ENCODE peak calls at places on chromosomes 1 and 21, in seven cellular contexts. C is T-cell; J is cardiac fibroblast; B is activated CD4-positive, CD25-positive, alpha-beta regulatory T cell; L is HFFc6; U is stimulated activated CD4-positive, alpha-beta T cell treated with anti-CD3 and anti-CD28 coated beads, Interleukin-1b, Interleukin-23, amount 100 ng/mL, for 48 hours; F is stimulated activated CD8-positive, alpha-beta memory T cell treated with anti-CD3 and anti-CD28 coated beads, Interleukin-4, amount 100 ng/mL, for 1 hour. N is an unnamed sample.

GRCh38 chr1:231420959-231421615 is 1.0 kb downstream of the EGLN1 start:
- DNase-seq in C (peak), U (peak), F (no peak), J (peak), L (peak), B (peak), N (peak)

GRCh38 chr1:115330480-115331013 is 7.5 kb downstream of the NGF start:
- DNase-seq in B (no peak), C (no peak), L (peak), U (no peak), F (no peak), J (peak), N (no peak)

GRCh38 chr21:18369115-18369514 is 34.5 kb downstream of the TMPRSS15 start:
- DNase-seq in F (no peak), U (no peak), L (no peak), B (no peak), C (no peak), J (no peak), N (peak)

GRCh38 chr1:160129966-160130365 is 14.4 kb downstream of the ATP1A2 start:
- DNase-seq in L (no peak), B (no peak), C (no peak), F (no peak), J (no peak), U (no peak), N (no peak)

GRCh38 chr1:168379110-168379860 is 98.6 kb downstream of the TBX19 start:
- DNase-seq in C (no peak), B (no peak), U (no peak), F (no peak), L (no peak), J (peak), N (no peak)

GRCh38 chr21:33265664-33266049 is 510 bp upstream of the IL10RB start:
- DNase-seq in C (no peak), U (peak), F (no peak), L (no peak), B (no peak), J (no peak), N (no peak)

GRCh38 chr1:20430355-20431290 is 55.4 kb downstream of the CAMK2N1 start:
- DNase-seq in L (no peak), U (peak), B (peak), C (no peak), F (no peak), J (peak), N (no peak)

GRCh38 chr1:7265771-7266371 is 480.6 kb downstream of the CAMTA1 start:
- DNase-seq in U (no peak), F (no peak), B (no peak), L (peak), J (peak), C (no peak), N (peak)

GRCh38 chr1:201632364-201632952 is 93.5 kb downstream of the NAV1 start:
- DNase-seq in L (no peak), U (no peak), F (no peak), J (no peak), C (no peak), B (no peak), N (no peak)

GRCh38 chr1:165605246-165605645 is 25.8 kb upstream of the MGST3 start:
- DNase-seq in B (no peak), C (no peak), L (no peak), J (no peak), F (no peak), U (no peak), N (no peak)

GRCh38 chr1:229271448-229272120 is 673 bp downstream of the RAB4A start:
- DNase-seq in L (no peak), U (peak), B (no peak), F (no peak), J (peak), C (no peak), N (peak)

GRCh38 chr1:63817152-63817667 is 43.4 kb downstream of the ROR1 start:
- DNase-seq in U (no peak), C (no peak), J (peak), B (no peak), L (no peak), F (no peak), N (no peak)

GRCh38 chr21:41217656-41218380 is 49.9 kb downstream of the BACE2 start:
- DNase-seq in C (no peak), L (no peak), F (no peak), B (no peak), U (no peak), J (peak), N (no peak)

GRCh38 chr1:33618636-33619035 is 146.2 kb downstream of the ZSCAN20 start:
- DNase-seq in C (no peak), J (no peak), F (no peak), U (no peak), L (no peak), B (no peak), N (no peak)

GRCh38 chr1:239893127-239893731 is 198.5 kb upstream of the FMN2 start:
- DNase-seq in B (no peak), F (no peak), J (no peak), C (no peak), U (no peak), L (peak), N (peak)

GRCh38 chr1:6025269-6026094 is 20.2 kb upstream of the KCNAB2 start:
- DNase-seq in L (peak), C (no peak), U (peak), J (no peak), F (no peak), B (no peak), N (peak)

GRCh38 chr1:219771039-219771438 is 157.3 kb downstream of the SLC30A10 start:
- DNase-seq in L (peak), U (no peak), J (peak), C (no peak), F (no peak), B (no peak), N (peak)

GRCh38 chr21:45986316-45987051 is 4.9 kb downstream of the COL6A1 start:
- DNase-seq in J (no peak), F (no peak), L (no peak), B (no peak), C (no peak), U (no peak), N (no peak)

GRCh38 chr1:24764848-24765247 is 19.6 kb downstream of the CLIC4 start:
- DNase-seq in C (no peak), L (no peak), F (no peak), B (no peak), U (no peak), J (no peak), N (no peak)

GRCh38 chr1:201020647-201021332 is 2.7 kb downstream of the KIF21B start:
- DNase-seq in J (no peak), B (no peak), U (peak), F (no peak), L (no peak), C (no peak), N (no peak)

GRCh38 chr1:21638531-21639341 is 30.4 kb downstream of the RAP1GAP start:
- DNase-seq in J (peak), B (no peak), L (peak), C (no peak), F (no peak), U (peak), N (peak)

N was measured in LHCN-M2.